ENCODE peak calls at places on chromosomes 5 and 9, in four cellular contexts. N is GM10248, Q is left colon, W is lower lobe of right lung. A is an unnamed sample.

GRCh38 chr9:99954108-99954507 is 47.7 kb downstream of the STX17 start:
- DNase-seq in N (no peak), Q (no peak), W (no peak), A (peak; percentile 17)

GRCh38 chr5:95631265-95631957 is 11.5 kb downstream of the GPR150 start:
- DNase-seq in N (no peak), Q (no peak), W (no peak), A (no peak)

GRCh38 chr5:79888643-79889042 is 102.4 kb downstream of the MTX3 start:
- DNase-seq in N (no peak), Q (no peak), W (no peak), A (no peak)

GRCh38 chr9:15373201-15373530 is 49.5 kb upstream of the SNAPC3 start:
- DNase-seq in N (no peak), Q (no peak), W (no peak), A (no peak)

GRCh38 chr5:148314187-148314586 is 2.0 kb downstream of the SPINK7 start:
- DNase-seq in N (no peak), Q (no peak), W (no peak), A (no peak)

GRCh38 chr5:162067651-162068411 is at the start of gene GABRG2:
- DNase-seq in N (no peak), Q (no peak), W (no peak), A (no peak)

GRCh38 chr9:13568851-13569618 is 289.5 kb upstream of the MPDZ start:
- DNase-seq in N (no peak), Q (no peak), W (no peak), A (no peak)

GRCh38 chr5:146447734-146448380 is 724 bp downstream of the TCERG1 start:
- DNase-seq in N (no peak), Q (no peak), W (peak; percentile 65), A (no peak)

GRCh38 chr5:137696481-137696880 is 39.4 kb downstream of the KLHL3 start:
- DNase-seq in N (no peak), Q (no peak), W (no peak), A (no peak)

GRCh38 chr9:32468740-32469139 is 57.3 kb downstream of the RIGI start:
- DNase-seq in N (no peak), Q (no peak), W (no peak), A (no peak)

GRCh38 chr5:92909545-92909962 is 671.5 kb downstream of the NR2F1-AS1 start:
- DNase-seq in N (no peak), Q (no peak), W (no peak), A (no peak)

GRCh38 chr9:12274577-12274976 is 418.6 kb upstream of the TYRP1 start:
- DNase-seq in N (no peak), Q (no peak), W (no peak), A (no peak)

GRCh38 chr9:124453586-124454191 is 3.4 kb downstream of the ADGRD2 start:
- DNase-seq in N (no peak), Q (peak; percentile 80), W (no peak), A (no peak)

GRCh38 chr5:176388003-176388340 is 426 bp downstream of the NOP16 start:
- DNase-seq in N (no peak), Q (no peak), W (no peak), A (no peak)

GRCh38 chr9:13109781-13110180 is 169.7 kb downstream of the MPDZ start:
- DNase-seq in N (no peak), Q (no peak), W (no peak), A (no peak)

GRCh38 chr5:42638972-42639371 is 117.6 kb upstream of the CCDC152 start:
- DNase-seq in N (no peak), Q (no peak), W (no peak), A (no peak)

GRCh38 chr9:93033541-93033940 is 25.0 kb upstream of the SUSD3 start:
- DNase-seq in N (no peak), Q (no peak), W (no peak), A (no peak)

GRCh38 chr9:99368341-99369326 is 146.6 kb downstream of the SEC61B start:
- DNase-seq in N (peak; percentile 70), Q (peak; percentile 11), W (no peak), A (peak; percentile 69)

GRCh38 chr5:109105631-109106267 is 304.0 kb downstream of the PJA2 start:
- DNase-seq in N (no peak), Q (no peak), W (no peak), A (no peak)

GRCh38 chr5:160462167-160462566 is 40.5 kb downstream of the PTTG1 start:
- DNase-seq in N (no peak), Q (no peak), W (no peak), A (no peak)

GRCh38 chr5:132491368-132492364 is 1.1 kb upstream of the IRF1 start:
- DNase-seq in N (peak; percentile 53), Q (peak; percentile 57), W (no peak), A (peak; percentile 63)

GRCh38 chr5:1557114-1557873 is 33.5 kb upstream of the LPCAT1 start:
- DNase-seq in N (peak; percentile 13), Q (peak; percentile 62), W (peak; percentile 76), A (peak; percentile 26)

GRCh38 chr5:81590498-81591384 is 160.2 kb downstream of the SSBP2 start:
- DNase-seq in N (no peak), Q (no peak), W (no peak), A (no peak)

GRCh38 chr9:36924071-36924470 is 110.0 kb downstream of the PAX5 start:
- DNase-seq in N (no peak), Q (no peak), W (no peak), A (peak; percentile 54)

GRCh38 chr5:106874974-106875373 is 795.8 kb downstream of the EFNA5 start:
- DNase-seq in N (no peak), Q (no peak), W (no peak), A (no peak)

GRCh38 chr9:132651259-132651658 is 18.5 kb downstream of the DDX31 start:
- DNase-seq in N (no peak), Q (peak; percentile 60), W (no peak), A (no peak)

GRCh38 chr5:178449163-178450060 is 140.8 kb downstream of the COL23A1 start:
- DNase-seq in N (no peak), Q (no peak), W (no peak), A (no peak)

GRCh38 chr9:12972608-12973589 is 198.1 kb downstream of the LURAP1L start:
- DNase-seq in N (no peak), Q (no peak), W (no peak), A (no peak)

GRCh38 chr5:127963233-127963632 is 120.3 kb upstream of the SLC12A2 start:
- DNase-seq in N (no peak), Q (no peak), W (no peak), A (no peak)

GRCh38 chr5:139445325-139446170 is 6.2 kb upstream of the DNAJC18 start:
- DNase-seq in N (no peak), Q (no peak), W (no peak), A (no peak)

GRCh38 chr5:147188200-147189108 is 46.4 kb upstream of the STK32A start:
- DNase-seq in N (peak; percentile 52), Q (peak; percentile 22), W (no peak), A (peak; percentile 43)

GRCh38 chr9:91500509-91501011 is 76.9 kb upstream of the NFIL3 start:
- DNase-seq in N (no peak), Q (no peak), W (no peak), A (no peak)

GRCh38 chr5:113274836-113275414 is 159.9 kb downstream of the TSSK1B start:
- DNase-seq in N (no peak), Q (no peak), W (no peak), A (no peak)

GRCh38 chr9:79026311-79026710 is 545.5 kb upstream of the TLE4 start:
- DNase-seq in N (no peak), Q (no peak), W (no peak), A (no peak)

GRCh38 chr9:109274768-109275596 is 45.9 kb downstream of the EPB41L4B start:
- DNase-seq in N (no peak), Q (peak; percentile 84), W (no peak), A (no peak)

GRCh38 chr5:127028822-127029457 is 1.4 kb downstream of the MARCHF3 start:
- DNase-seq in N (no peak), Q (peak; percentile 69), W (peak; percentile 50), A (no peak)

GRCh38 chr9:93681316-93682154 is 105.2 kb downstream of the PHF2 start:
- DNase-seq in N (peak; percentile 13), Q (no peak), W (no peak), A (no peak)

GRCh38 chr9:112166176-112167140 is 8.6 kb downstream of the SUSD1 start:
- DNase-seq in N (no peak), Q (no peak), W (no peak), A (no peak)